ENCODE peak calls at places on chromosomes 11 and 22, in seven cellular contexts. One of them, this sample, is unnamed.

GRCh38 chr11:38297670-38298069 is 1699.6 kb upstream of the RAG2 start:
- DNase-seq in GM23248: no peak
- DNase-seq in neural progenitor cell: no peak
- DNase-seq in HCT116: no peak
- DNase-seq in hepatocyte: no peak
- DNase-seq in GM23338: no peak
- DNase-seq in PC-3: no peak
- DNase-seq in this sample: no peak

GRCh38 chr11:47108214-47108613 is 68.5 kb downstream of the ARFGAP2 start:
- DNase-seq in GM23248: no peak
- DNase-seq in GM23338: no peak
- DNase-seq in PC-3: no peak
- DNase-seq in hepatocyte: no peak
- DNase-seq in neural progenitor cell: no peak
- DNase-seq in HCT116: no peak
- DNase-seq in this sample: no peak

GRCh38 chr22:23091760-23092159 is 21.4 kb downstream of the GNAZ start:
- DNase-seq in neural progenitor cell: no peak
- DNase-seq in hepatocyte: no peak
- DNase-seq in GM23338: no peak
- DNase-seq in PC-3: no peak
- DNase-seq in GM23248: no peak
- DNase-seq in HCT116: no peak
- DNase-seq in this sample: no peak

GRCh38 chr22:40960137-40960536 is 9.0 kb downstream of the RBX1 start:
- DNase-seq in neural progenitor cell: no peak
- DNase-seq in HCT116: no peak
- DNase-seq in hepatocyte: no peak
- DNase-seq in GM23248: no peak
- DNase-seq in GM23338: no peak
- DNase-seq in PC-3: no peak
- DNase-seq in this sample: no peak

GRCh38 chr22:22207845-22208564 is 36.6 kb upstream of the VPREB1 start:
- DNase-seq in neural progenitor cell: peak
- DNase-seq in GM23248: peak
- DNase-seq in GM23338: peak
- DNase-seq in hepatocyte: peak
- DNase-seq in HCT116: peak
- DNase-seq in PC-3: peak
- DNase-seq in this sample: peak

GRCh38 chr11:68528630-68529029 is 68.1 kb downstream of the PPP6R3 start:
- DNase-seq in HCT116: no peak
- DNase-seq in neural progenitor cell: no peak
- DNase-seq in GM23248: no peak
- DNase-seq in PC-3: no peak
- DNase-seq in hepatocyte: peak
- DNase-seq in GM23338: no peak
- DNase-seq in this sample: no peak

GRCh38 chr11:11998091-11998781 is 10.2 kb downstream of the DKK3 start:
- DNase-seq in GM23338: no peak
- DNase-seq in GM23248: peak
- DNase-seq in hepatocyte: no peak
- DNase-seq in neural progenitor cell: no peak
- DNase-seq in HCT116: no peak
- DNase-seq in PC-3: peak
- DNase-seq in this sample: no peak

GRCh38 chr11:116773203-116774112 is 671 bp upstream of the BUD13 start:
- DNase-seq in hepatocyte: no peak
- DNase-seq in GM23248: peak
- DNase-seq in neural progenitor cell: no peak
- DNase-seq in HCT116: no peak
- DNase-seq in GM23338: no peak
- DNase-seq in PC-3: no peak
- DNase-seq in this sample: no peak

GRCh38 chr11:26102325-26102724 is 229.6 kb upstream of the ANO3 start:
- DNase-seq in hepatocyte: no peak
- DNase-seq in GM23338: no peak
- DNase-seq in GM23248: no peak
- DNase-seq in neural progenitor cell: no peak
- DNase-seq in PC-3: no peak
- DNase-seq in HCT116: no peak
- DNase-seq in this sample: no peak

DNA sequence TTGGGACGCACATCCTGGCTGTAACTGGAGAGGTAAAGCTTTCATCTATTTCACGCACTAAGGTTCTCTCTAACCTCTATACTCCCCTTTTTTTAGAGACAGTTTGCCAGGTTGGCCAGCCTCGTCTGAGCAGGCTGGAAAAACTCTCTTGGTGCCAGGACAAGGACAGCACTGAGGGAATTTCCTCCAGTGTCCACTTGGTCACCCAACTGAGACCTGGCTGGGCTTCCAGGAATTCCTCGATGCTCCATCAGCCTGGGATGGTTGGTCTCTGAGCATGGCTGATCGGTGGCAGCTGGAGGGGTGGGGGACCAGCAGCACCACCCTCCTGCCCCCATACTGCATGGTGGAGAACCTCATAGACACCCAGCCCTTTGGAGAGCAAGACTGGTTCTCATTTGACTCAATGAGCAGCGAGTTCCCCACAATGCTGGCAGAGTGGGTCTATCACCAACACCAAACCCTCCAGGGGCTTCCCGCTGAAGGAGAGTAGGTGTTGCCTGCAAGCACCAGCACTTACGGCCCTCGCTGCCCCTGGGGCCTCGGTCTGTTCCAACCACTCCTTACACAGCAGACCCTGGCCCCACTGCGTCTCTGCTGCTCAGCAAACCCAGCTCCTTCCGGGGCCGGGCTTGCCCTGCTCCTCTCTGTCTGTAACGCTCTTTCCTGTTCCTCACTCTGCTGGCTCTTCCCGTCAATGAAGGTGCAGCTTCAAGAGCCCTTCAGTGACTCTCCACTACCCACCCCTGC is 122.2 kb downstream of the ST3GAL4 start:
- DNase-seq in neural progenitor cell: no peak
- DNase-seq in PC-3: no peak
- DNase-seq in HCT116: no peak
- DNase-seq in hepatocyte: no peak
- DNase-seq in GM23248: no peak
- DNase-seq in GM23338: no peak
- DNase-seq in this sample: no peak
- TF ChIP-seq EZH2phosphoT487 in neural progenitor cell: no peak
- TF ChIP-seq EZH2phosphoT487 in PC-3: no peak
- TF ChIP-seq EZH2phosphoT487 in HCT116: no peak
- TF ChIP-seq EZH2phosphoT487 in hepatocyte: no peak
- TF ChIP-seq EZH2phosphoT487 in GM23248: no peak
- TF ChIP-seq EZH2phosphoT487 in GM23338: no peak
- TF ChIP-seq EZH2phosphoT487 in this sample: no peak

DNA sequence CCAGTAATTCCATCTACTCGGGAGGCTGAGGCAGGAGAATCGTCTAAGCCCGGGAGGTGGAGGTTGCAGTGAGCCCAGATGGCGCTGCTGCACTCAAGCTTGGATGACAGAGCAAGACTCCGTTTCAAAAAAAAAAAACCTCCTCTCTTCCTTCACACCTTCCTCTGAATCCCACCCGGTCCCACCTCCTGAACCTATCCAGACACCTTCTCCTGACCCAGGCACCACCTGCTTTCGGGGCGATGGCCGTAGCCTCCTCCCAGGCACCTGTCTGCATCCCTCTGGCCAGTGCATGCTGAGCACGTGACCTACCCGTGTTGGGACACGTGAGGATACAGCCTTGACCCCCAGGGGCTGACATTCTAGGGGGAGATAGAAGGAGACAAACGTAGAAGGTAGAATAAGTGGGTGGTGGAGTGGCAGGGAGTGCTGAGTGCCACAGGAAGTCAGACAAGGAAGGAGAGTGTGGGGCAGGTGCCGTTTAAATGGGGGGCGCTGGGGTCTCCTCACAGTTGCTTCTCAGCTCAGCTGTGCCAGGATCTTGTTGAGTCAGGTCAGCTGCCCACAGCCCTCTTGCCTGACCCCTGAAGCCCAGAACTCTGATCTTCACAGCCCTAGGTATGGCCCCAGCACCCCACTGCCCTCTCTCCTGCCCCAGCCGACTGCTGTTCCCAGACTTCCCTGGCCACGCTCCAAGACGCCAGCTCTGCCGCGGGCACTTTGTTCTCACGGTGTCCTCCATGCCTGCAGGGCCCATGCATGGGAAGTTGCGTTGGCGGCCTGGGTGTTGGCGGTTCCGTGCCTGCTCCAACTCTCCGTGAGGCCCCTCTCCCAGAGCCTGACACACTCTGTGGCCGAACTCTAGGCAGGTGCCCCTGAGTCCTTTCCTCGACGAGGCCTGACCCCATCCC is 1.2 kb upstream of the MIOX start:
- DNase-seq in GM23248: peak
- DNase-seq in hepatocyte: no peak
- DNase-seq in HCT116: no peak
- DNase-seq in GM23338: no peak
- DNase-seq in PC-3: no peak
- DNase-seq in neural progenitor cell: no peak
- DNase-seq in this sample: no peak
- TF ChIP-seq EZH2 in GM23248: no peak
- TF ChIP-seq EZH2 in hepatocyte: no peak
- TF ChIP-seq EZH2 in HCT116: no peak
- TF ChIP-seq EZH2 in GM23338: no peak
- TF ChIP-seq EZH2 in PC-3: no peak
- TF ChIP-seq EZH2 in neural progenitor cell: no peak
- TF ChIP-seq EZH2 in this sample: no peak

GRCh38 chr22:30435674-30436126 is 10.1 kb downstream of the MTFP1 start:
- DNase-seq in HCT116: peak
- DNase-seq in hepatocyte: no peak
- DNase-seq in GM23338: no peak
- DNase-seq in neural progenitor cell: no peak
- DNase-seq in PC-3: no peak
- DNase-seq in GM23248: no peak
- DNase-seq in this sample: peak
- TF ChIP-seq EZH2phosphoT487 in HCT116: no peak
- TF ChIP-seq EZH2phosphoT487 in hepatocyte: no peak
- TF ChIP-seq EZH2phosphoT487 in GM23338: no peak
- TF ChIP-seq EZH2phosphoT487 in neural progenitor cell: no peak
- TF ChIP-seq EZH2phosphoT487 in PC-3: no peak
- TF ChIP-seq EZH2phosphoT487 in GM23248: no peak
- TF ChIP-seq EZH2phosphoT487 in this sample: no peak

DNA sequence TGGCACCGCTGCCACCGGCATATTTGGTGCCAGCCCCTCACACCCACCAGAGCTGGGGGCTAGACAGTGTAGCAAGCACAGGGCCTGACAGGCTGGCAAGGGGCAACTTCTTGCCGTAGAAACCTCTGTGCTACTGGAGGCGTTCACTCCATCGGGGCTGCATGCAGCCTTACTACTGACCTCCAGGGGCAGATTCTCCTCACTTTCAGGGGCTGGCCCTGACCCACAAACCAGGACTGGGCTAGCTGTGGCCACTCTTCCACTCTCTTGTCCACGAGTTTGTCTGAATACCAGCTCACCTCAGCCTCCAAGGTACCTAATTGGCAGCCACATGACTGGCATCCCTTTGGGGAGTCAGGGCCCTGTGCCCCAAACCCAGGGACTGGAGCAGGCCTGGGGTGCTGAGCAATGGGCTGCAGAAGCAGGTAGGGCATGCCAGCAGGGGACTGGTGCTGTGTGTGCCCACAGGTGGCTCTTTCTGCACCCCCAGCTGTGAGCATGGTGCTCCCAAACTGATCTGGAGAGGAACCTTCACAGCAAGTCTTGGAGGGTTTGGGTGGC is 2.1 kb upstream of the LMO1 start:
- DNase-seq in GM23248: peak
- DNase-seq in hepatocyte: no peak
- DNase-seq in GM23338: peak
- DNase-seq in PC-3: no peak
- DNase-seq in HCT116: no peak
- DNase-seq in neural progenitor cell: peak
- DNase-seq in this sample: no peak
- TF ChIP-seq EZH2 in GM23248: no peak
- TF ChIP-seq EZH2 in hepatocyte: no peak
- TF ChIP-seq EZH2 in GM23338: no peak
- TF ChIP-seq EZH2 in PC-3: no peak
- TF ChIP-seq EZH2 in HCT116: no peak
- TF ChIP-seq EZH2 in neural progenitor cell: no peak
- TF ChIP-seq EZH2 in this sample: no peak

GRCh38 chr11:63923319-63923718 is 6.4 kb upstream of the RCOR2 start:
- DNase-seq in hepatocyte: no peak
- DNase-seq in PC-3: no peak
- DNase-seq in GM23248: no peak
- DNase-seq in HCT116: no peak
- DNase-seq in neural progenitor cell: no peak
- DNase-seq in GM23338: no peak
- DNase-seq in this sample: no peak
- TF ChIP-seq EZH2phosphoT487 in hepatocyte: no peak
- TF ChIP-seq EZH2phosphoT487 in PC-3: no peak
- TF ChIP-seq EZH2phosphoT487 in GM23248: no peak
- TF ChIP-seq EZH2phosphoT487 in HCT116: no peak
- TF ChIP-seq EZH2phosphoT487 in neural progenitor cell: no peak
- TF ChIP-seq EZH2phosphoT487 in GM23338: no peak
- TF ChIP-seq EZH2phosphoT487 in this sample: no peak

GRCh38 chr22:19235874-19236273 is 55.6 kb downstream of the CLTCL1 start:
- DNase-seq in hepatocyte: no peak
- DNase-seq in PC-3: no peak
- DNase-seq in neural progenitor cell: no peak
- DNase-seq in GM23338: no peak
- DNase-seq in GM23248: no peak
- DNase-seq in HCT116: no peak
- DNase-seq in this sample: no peak
- TF ChIP-seq EZH2 in hepatocyte: no peak
- TF ChIP-seq EZH2 in PC-3: no peak
- TF ChIP-seq EZH2 in neural progenitor cell: no peak
- TF ChIP-seq EZH2 in GM23338: no peak
- TF ChIP-seq EZH2 in GM23248: no peak
- TF ChIP-seq EZH2 in HCT116: no peak
- TF ChIP-seq EZH2 in this sample: no peak

GRCh38 chr11:87299041-87299481 is 261.3 kb downstream of the TMEM135 start:
- DNase-seq in neural progenitor cell: no peak
- DNase-seq in hepatocyte: no peak
- DNase-seq in PC-3: peak
- DNase-seq in GM23338: no peak
- DNase-seq in HCT116: no peak
- DNase-seq in GM23248: no peak
- DNase-seq in this sample: no peak
- TF ChIP-seq EZH2phosphoT487 in neural progenitor cell: no peak
- TF ChIP-seq EZH2phosphoT487 in hepatocyte: no peak
- TF ChIP-seq EZH2phosphoT487 in PC-3: no peak
- TF ChIP-seq EZH2phosphoT487 in GM23338: no peak
- TF ChIP-seq EZH2phosphoT487 in HCT116: no peak
- TF ChIP-seq EZH2phosphoT487 in GM23248: no peak
- TF ChIP-seq EZH2phosphoT487 in this sample: no peak

GRCh38 chr11:31816467-31817053 is 5.4 kb upstream of the PAX6 start:
- DNase-seq in GM23248: no peak
- DNase-seq in hepatocyte: peak
- DNase-seq in PC-3: no peak
- DNase-seq in HCT116: no peak
- DNase-seq in neural progenitor cell: peak
- DNase-seq in GM23338: peak
- DNase-seq in this sample: no peak

GRCh38 chr11:31815743-31816466 is 4.8 kb upstream of the PAX6 start:
- DNase-seq in hepatocyte: no peak
- DNase-seq in GM23248: peak
- DNase-seq in PC-3: no peak
- DNase-seq in neural progenitor cell: peak
- DNase-seq in HCT116: no peak
- DNase-seq in GM23338: no peak
- DNase-seq in this sample: no peak

GRCh38 chr11:31817621-31818493 is 6.7 kb upstream of the PAX6 start:
- DNase-seq in HCT116: no peak
- DNase-seq in neural progenitor cell: peak
- DNase-seq in PC-3: no peak
- DNase-seq in GM23248: no peak
- DNase-seq in GM23338: peak
- DNase-seq in hepatocyte: no peak
- DNase-seq in this sample: no peak

GRCh38 chr11:31818874-31819331 is 7.8 kb upstream of the PAX6 start:
- DNase-seq in PC-3: no peak
- DNase-seq in GM23248: no peak
- DNase-seq in GM23338: peak
- DNase-seq in HCT116: no peak
- DNase-seq in neural progenitor cell: peak
- DNase-seq in hepatocyte: no peak
- DNase-seq in this sample: no peak

GRCh38 chr11:31817054-31817620 is 6.0 kb upstream of the PAX6 start:
- DNase-seq in neural progenitor cell: peak
- DNase-seq in GM23338: peak
- DNase-seq in hepatocyte: no peak
- DNase-seq in GM23248: no peak
- DNase-seq in HCT116: no peak
- DNase-seq in PC-3: no peak
- DNase-seq in this sample: no peak
- TF ChIP-seq EZH2 in neural progenitor cell: peak
- TF ChIP-seq EZH2 in GM23338: peak
- TF ChIP-seq EZH2 in hepatocyte: peak
- TF ChIP-seq EZH2 in GM23248: peak
- TF ChIP-seq EZH2 in HCT116: no peak
- TF ChIP-seq EZH2 in PC-3: no peak
- TF ChIP-seq EZH2 in this sample: no peak

This sample was measured in MM.1S.